ENCODE peak calls at places on chromosomes 3 and 15, in four cellular contexts. K, Q, Y and E are unnamed samples. For H3K27me3, the result is how much of the 10 kb centered on the place peaks cover.

GRCh38 chr3:23263796-23264195 is 60.7 kb downstream of the UBE2E2 start:
- DNase-seq in K (peak), Q (no peak), Y (no peak), E (no peak)

GRCh38 chr3:45832691-45833090 is 9.2 kb downstream of the LZTFL1 start:
- DNase-seq in K (no peak), Q (no peak), Y (peak), E (no peak)

GRCh38 chr3:97914390-97914789 is 57.8 kb downstream of the RIOX2 start:
- DNase-seq in K (no peak), Q (no peak), Y (no peak), E (no peak)

GRCh38 chr3:33424606-33425453 is 15.4 kb downstream of the UBP1 start:
- DNase-seq in K (no peak), Q (no peak), Y (no peak), E (no peak)

GRCh38 chr3:16253601-16254000 is 11.1 kb downstream of the DPH3 start:
- DNase-seq in K (no peak), Q (peak), Y (no peak), E (no peak)

GRCh38 chr3:129006864-129007263 is 5.8 kb downstream of the EFCC1 start:
- DNase-seq in K (no peak), Q (no peak), Y (no peak), E (no peak)

GRCh38 chr3:127673191-127674098 is 693 bp downstream of the ABTB1 start:
- DNase-seq in K (peak), Q (peak), Y (peak), E (no peak)

GRCh38 chr15:39239562-39239961 is 341.3 kb upstream of the THBS1 start:
- DNase-seq in K (peak), Q (no peak), Y (no peak), E (no peak)

GRCh38 chr15:88908697-88909621 is 4.2 kb downstream of the MFGE8 start:
- DNase-seq in K (peak), Q (no peak), Y (no peak), E (no peak)

GRCh38 chr3:197600796-197601565 is 45.2 kb upstream of the BDH1 start:
- DNase-seq in K (peak), Q (no peak), Y (no peak), E (no peak)

GRCh38 chr15:41634072-41634628 is 26.1 kb upstream of the MGA start:
- DNase-seq in K (no peak), Q (no peak), Y (no peak), E (peak)

GRCh38 chr3:8817486-8817885 is 48.1 kb upstream of the OXTR start:
- DNase-seq in K (no peak), Q (no peak), Y (no peak), E (no peak)

DNA sequence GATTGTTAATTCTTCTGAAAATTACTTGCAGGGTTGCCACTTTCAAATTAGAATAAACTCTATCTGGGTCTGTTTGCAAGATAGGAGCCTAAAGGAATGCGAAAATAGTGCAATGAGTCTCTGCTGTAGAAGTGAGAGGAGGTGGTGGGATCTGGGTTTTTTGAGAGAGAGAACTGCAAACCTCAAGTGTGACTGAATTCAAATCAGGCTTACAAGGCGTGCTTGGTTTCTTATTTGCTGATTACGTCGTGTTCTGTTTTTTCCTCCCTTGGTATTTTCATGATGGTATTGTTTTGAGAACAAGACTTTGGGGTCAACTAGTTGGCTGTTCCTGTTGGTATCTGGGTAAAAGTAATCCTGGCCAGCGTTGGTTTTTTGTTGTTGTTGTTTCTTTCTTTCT is 490.9 kb upstream of the CFAP20DC start:
- DNase-seq in K (no peak), Q (no peak), Y (no peak), E (no peak)
- H3K27me3 ChIP-seq in K (under half), Q (under half), Y (under half), E (under half)

DNA sequence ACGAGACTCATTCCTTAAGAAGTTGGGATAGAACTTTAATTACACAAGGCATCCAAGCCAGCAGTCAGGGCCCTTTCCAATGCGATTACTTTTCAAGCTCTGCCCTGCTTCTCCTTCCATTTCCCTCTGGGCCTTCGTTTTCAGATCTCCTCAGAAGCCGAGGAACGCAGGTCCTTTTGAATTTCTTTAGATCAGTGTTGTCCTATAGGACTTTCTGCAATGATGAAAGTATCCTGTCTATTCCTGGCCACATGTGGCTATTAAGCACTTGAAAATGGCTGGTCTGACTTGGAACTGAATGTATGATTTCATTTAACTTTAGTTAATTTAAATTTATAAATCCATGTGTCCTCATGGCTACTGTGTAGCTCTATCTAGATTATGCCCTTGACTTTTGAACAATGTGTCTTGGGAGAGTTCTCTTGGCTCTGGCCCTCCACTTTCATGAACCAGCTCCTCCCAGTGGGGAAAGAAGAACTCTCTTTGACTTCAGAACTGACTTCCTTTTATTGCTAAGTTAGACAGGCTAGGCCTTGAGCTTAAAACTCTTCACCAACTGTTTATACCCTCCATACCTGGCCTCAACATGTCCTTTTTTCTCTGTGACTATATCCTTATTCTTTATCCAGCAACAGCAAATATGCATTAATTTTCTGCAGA is 22.7 kb downstream of the TGFBR2 start:
- DNase-seq in K (peak), Q (no peak), Y (no peak), E (no peak)
- H3K4me3 ChIP-seq in K (no peak), Q (no peak), Y (no peak), E (no peak)

DNA sequence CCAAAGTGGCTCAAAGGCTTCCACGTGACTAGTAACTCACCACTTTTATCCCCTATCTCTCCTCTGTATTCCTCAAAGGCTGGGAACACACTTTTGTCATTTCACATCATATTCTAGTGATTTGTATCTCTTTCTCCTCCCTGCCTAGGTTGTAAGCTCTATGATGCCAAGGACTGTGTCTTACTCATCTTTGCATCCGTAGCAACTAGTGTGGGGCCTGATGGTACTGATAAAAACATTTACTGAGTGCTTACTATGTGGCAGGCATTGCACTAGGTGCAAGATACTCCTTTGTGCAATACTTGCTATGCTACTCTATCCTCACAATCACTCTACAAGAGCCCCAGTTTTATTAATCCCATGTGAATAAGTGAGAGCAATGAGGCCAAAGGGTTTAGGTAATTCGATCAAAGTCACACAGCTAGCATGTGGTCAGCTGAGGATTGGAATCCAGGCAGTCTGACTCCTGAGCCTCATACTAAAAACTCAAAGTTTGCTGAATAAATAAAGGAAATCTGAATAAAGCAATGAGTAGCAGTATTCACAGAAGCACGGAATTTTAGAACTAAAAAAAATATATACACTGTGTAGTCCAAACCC is 342.6 kb upstream of the ICE2 start:
- DNase-seq in K (no peak), Q (no peak), Y (no peak), E (no peak)
- H3K27me3 ChIP-seq in K (under half), Q (under half), Y (under half), E (under half)

DNA sequence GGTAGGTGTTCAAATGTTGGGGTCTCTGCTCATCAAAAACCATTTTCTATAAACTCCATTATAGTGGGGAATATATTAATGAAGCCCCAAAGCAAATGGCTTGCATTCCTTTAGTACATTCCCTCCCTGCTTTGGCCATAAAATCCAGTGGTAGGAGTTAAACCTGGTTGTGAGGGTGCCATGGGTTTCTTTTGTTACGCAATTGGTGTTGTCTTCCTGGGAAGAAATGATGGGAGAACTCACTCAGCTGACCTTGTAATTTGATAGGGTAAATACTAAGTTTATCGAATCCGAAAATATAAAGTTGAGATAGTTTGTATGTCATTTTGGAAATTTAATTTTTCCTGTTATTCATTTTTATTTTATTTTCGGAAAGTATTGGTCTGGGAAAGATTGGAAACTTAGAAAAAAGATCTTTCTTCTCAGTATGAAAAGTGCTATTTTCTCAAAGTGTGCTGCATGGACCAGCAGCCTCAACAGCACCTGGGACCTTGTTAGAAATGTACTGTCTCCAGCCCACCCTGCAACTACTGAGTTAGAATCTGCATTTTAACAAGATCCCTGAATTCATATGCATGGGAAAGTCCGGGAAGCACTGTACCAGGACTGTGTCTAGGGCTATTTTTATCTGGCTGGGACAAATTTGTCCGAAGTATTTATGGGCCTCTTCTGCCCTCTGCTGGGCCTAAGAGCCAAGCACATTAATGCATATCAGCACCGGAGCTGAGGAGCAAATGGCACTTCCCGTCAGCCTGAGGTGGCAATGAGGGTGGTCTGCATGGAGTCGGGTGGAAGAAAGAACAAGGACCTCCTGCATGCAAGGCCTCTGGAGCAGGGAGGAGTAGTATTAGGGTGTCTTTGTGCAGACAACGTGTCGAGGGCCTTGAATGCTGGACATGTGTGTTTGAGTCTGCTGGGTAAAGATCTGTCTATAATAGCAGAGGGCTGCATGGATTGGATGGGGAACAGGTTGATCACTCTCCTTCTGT is 54.7 kb downstream of the FAM81A start:
- DNase-seq in K (peak), Q (peak), Y (peak), E (peak)
- H3K4me3 ChIP-seq in K (peak), Q (no peak), Y (no peak), E (no peak)

GRCh38 chr3:120907659-120908029 is 361 bp upstream of the STXBP5L start:
- DNase-seq in K (no peak), Q (no peak), Y (no peak), E (no peak)
- H3K27me3 ChIP-seq in K (under half), Q (under half), Y (under half), E (under half)